ENCODE peak calls at places on chromosomes 16 and 17, in six cellular contexts. U is neuronal stem cell, I is MM.1S, T is amniotic stem cell, M is GM12892, A is body of pancreas. F is an unnamed sample.

GRCh38 chr17:70945386-70945785 is 776.1 kb downstream of the KCNJ2 start:
- DNase-seq in U (no peak), I (no peak), T (no peak), M (no peak), A (no peak), F (no peak)

GRCh38 chr16:83803811-83804210 is 4.0 kb upstream of the HSBP1 start:
- DNase-seq in U (no peak), I (no peak), T (no peak), M (no peak), A (no peak), F (no peak)

GRCh38 chr17:76154935-76155845 is 14.1 kb upstream of the FOXJ1 start:
- DNase-seq in U (no peak), I (no peak), T (no peak), M (no peak), A (no peak), F (no peak)

GRCh38 chr17:49730078-49730786 is 22.5 kb upstream of the SLC35B1 start:
- DNase-seq in U (no peak), I (no peak), T (no peak), M (no peak), A (peak), F (no peak)

GRCh38 chr17:58317421-58318064 is 11.1 kb downstream of the TSPOAP1 start:
- DNase-seq in U (no peak), I (peak), T (no peak), M (peak), A (peak), F (no peak)

GRCh38 chr17:75901727-75902126 is 3.0 kb downstream of the MRPL38 start:
- DNase-seq in U (no peak), I (no peak), T (no peak), M (no peak), A (no peak), F (no peak)

GRCh38 chr16:85262558-85263196 is 150.4 kb upstream of the CIBAR2 start:
- DNase-seq in U (no peak), I (no peak), T (no peak), M (no peak), A (no peak), F (no peak)

GRCh38 chr17:50198026-50198669 is 3.3 kb downstream of the COL1A1 start:
- DNase-seq in U (no peak), I (peak), T (no peak), M (no peak), A (peak), F (no peak)

GRCh38 chr17:43825567-43825966 is 7.4 kb downstream of the MPP3 start:
- DNase-seq in U (no peak), I (no peak), T (no peak), M (no peak), A (no peak), F (no peak)

GRCh38 chr17:68556551-68556950 is 44.3 kb downstream of the PRKAR1A start:
- DNase-seq in U (no peak), I (no peak), T (no peak), M (no peak), A (no peak), F (no peak)

GRCh38 chr16:87918866-87919680 is 17.3 kb downstream of the CA5A start:
- DNase-seq in U (no peak), I (no peak), T (no peak), M (no peak), A (peak), F (no peak)

GRCh38 chr17:50839591-50840310 is 4.4 kb downstream of the WFIKKN2 start:
- DNase-seq in U (no peak), I (no peak), T (no peak), M (no peak), A (no peak), F (no peak)

GRCh38 chr17:21214777-21215541 is 998 bp upstream of the TMEM11 start:
- DNase-seq in U (peak), I (no peak), T (no peak), M (no peak), A (no peak), F (no peak)